ENCODE peak calls at places on chromosomes 1 and 21, in five cellular contexts. N, K, I, V and C are unnamed samples.

GRCh38 chr1:51853360-51853759 is 25.2 kb downstream of the NRDC start:
- DNase-seq in N (no peak), K (no peak), I (no peak), V (no peak), C (no peak)

GRCh38 chr1:118486213-118486612 is 301.2 kb upstream of the SPAG17 start:
- DNase-seq in I (no peak), V (no peak), N (no peak), K (no peak), C (peak; percentile 95)

GRCh38 chr1:23692308-23692871 is 784 bp downstream of the RPL11 start:
- DNase-seq in V (no peak), I (no peak), K (no peak), N (no peak), C (no peak)

GRCh38 chr21:17779486-17779885 is 39.7 kb downstream of the C21orf91 start:
- DNase-seq in N (no peak), K (no peak), V (no peak), I (no peak), C (no peak)

GRCh38 chr1:220274122-220274855 is 2.0 kb upstream of the RAB3GAP2 start:
- DNase-seq in I (no peak), K (no peak), N (peak; percentile 61), V (peak; percentile 60), C (no peak)

GRCh38 chr1:65264197-65264929 is 45.0 kb upstream of the DNAJC6 start:
- DNase-seq in N (no peak), K (no peak), I (no peak), V (peak; percentile 52), C (peak; percentile 58)

GRCh38 chr1:16145030-16145987 is 10.6 kb downstream of the EPHA2 start:
- DNase-seq in N (peak; percentile 87), K (peak; percentile 82), V (peak; percentile 88), I (peak; percentile 81), C (no peak)

GRCh38 chr1:110634455-110635281 is 28.5 kb upstream of the KCNA2 start:
- DNase-seq in N (peak; percentile 93), K (peak; percentile 74), V (peak; percentile 24), I (peak; percentile 78), C (no peak)

GRCh38 chr1:171817511-171818265 is 23.6 kb upstream of the DNM3 start:
- DNase-seq in K (no peak), I (no peak), N (no peak), V (peak; percentile 70), C (peak; percentile 70)

GRCh38 chr1:107771377-107771776 is 193.6 kb downstream of the VAV3 start:
- DNase-seq in K (no peak), I (no peak), V (no peak), N (no peak), C (no peak)

GRCh38 chr1:91676030-91676429 is 175.4 kb downstream of the CDC7 start:
- DNase-seq in V (no peak), N (no peak), K (no peak), I (no peak), C (no peak)

GRCh38 chr1:211742889-211743529 is 67.6 kb upstream of the NEK2 start:
- DNase-seq in I (no peak), K (no peak), V (no peak), N (no peak), C (no peak)

GRCh38 chr1:26283871-26284596 is 4.1 kb downstream of the SH3BGRL3 start:
- DNase-seq in K (no peak), V (no peak), I (no peak), N (no peak), C (no peak)